ENCODE peak calls at places on chromosome 12, in nine cellular contexts. G is fibroblast of the aortic adventitia; X is upper lobe of right lung; J is stimulated activated naive CD4-positive, alpha-beta T cell treated with Interleukin-2 at 50 U/mL for 16 hours; V is hepatocyte; I is hypothalamus; K is stimulated activated CD4-positive, alpha-beta T cell treated with anti-CD3 and anti-CD28 coated beads, Interleukin-1b, Interleukin-23, amount 100 ng/mL, for 48 hours; T is GM04504; E is C1 segment of cervical spinal cord. U is an unnamed sample.

GRCh38 chr12:13340149-13340548 is 143.6 kb downstream of the EMP1 start:
- DNase-seq in G (peak; percentile 58), X (no peak), J (no peak), V (no peak), I (no peak), K (no peak), T (no peak), E (no peak), U (no peak)

GRCh38 chr12:52032431-52032796 is 18.8 kb upstream of the NR4A1 start:
- DNase-seq in G (peak; percentile 88), X (no peak), J (no peak), V (peak; percentile 77), I (peak; percentile 47), K (no peak), T (no peak), E (peak; percentile 63), U (no peak)

GRCh38 chr12:47007048-47007447 is 72.4 kb upstream of the PCED1B start:
- DNase-seq in G (no peak), X (no peak), J (no peak), V (no peak), I (no peak), K (no peak), T (no peak), E (no peak), U (no peak)

GRCh38 chr12:117148642-117149041 is 41.6 kb downstream of the FBXO21 start:
- DNase-seq in G (no peak), X (no peak), J (no peak), V (no peak), I (no peak), K (peak; percentile 20), T (no peak), E (no peak), U (no peak)

GRCh38 chr12:31773867-31774266 is 45.0 kb upstream of the AMN1 start:
- DNase-seq in G (no peak), X (no peak), J (no peak), V (peak; percentile 59), I (no peak), K (no peak), T (no peak), E (no peak), U (peak; percentile 89)

GRCh38 chr12:4555804-4556203 is 6.2 kb upstream of the DYRK4 start:
- DNase-seq in G (peak; percentile 9), X (no peak), J (no peak), V (no peak), I (no peak), K (no peak), T (no peak), E (no peak), U (no peak)

GRCh38 chr12:131869871-131870418 is 24.5 kb upstream of the ULK1 start:
- DNase-seq in G (peak; percentile 30), X (no peak), J (no peak), V (no peak), I (no peak), K (no peak), T (peak; percentile 57), E (no peak), U (peak; percentile 80)

GRCh38 chr12:3491938-3492867 is 1.2 kb downstream of the PRMT8 start:
- DNase-seq in G (peak; percentile 52), X (peak; percentile 71), J (peak; percentile 1), V (peak; percentile 91), I (no peak), K (peak; percentile 36), T (peak; percentile 12), E (no peak), U (peak; percentile 92)

GRCh38 chr12:32032205-32032810 is 73.1 kb downstream of the RESF1 start:
- DNase-seq in G (peak; percentile 45), X (no peak), J (no peak), V (peak; percentile 41), I (no peak), K (no peak), T (no peak), E (no peak), U (peak; percentile 55)

U was measured in islet precursor cell.